ENCODE peak calls at places on chromosomes 16 and 17, in four cellular contexts. One of them, this sample, is unnamed.

GRCh38 chr16:70805787-70806186 is 4.8 kb upstream of the VAC14 start:
- DNase-seq in A549: no peak
- DNase-seq in WTC11: no peak
- DNase-seq in GM12878: no peak
- DNase-seq in this sample: no peak

GRCh38 chr16:51132484-51132883 is 18.6 kb downstream of the SALL1 start:
- DNase-seq in A549: no peak
- DNase-seq in WTC11: no peak
- DNase-seq in GM12878: no peak
- DNase-seq in this sample: no peak

GRCh38 chr16:80948886-80949502 is 57.7 kb downstream of the CMC2 start:
- DNase-seq in A549: no peak
- DNase-seq in WTC11: peak
- DNase-seq in GM12878: no peak
- DNase-seq in this sample: peak

GRCh38 chr17:6353161-6353560 is 81.8 kb downstream of the AIPL1 start:
- DNase-seq in A549: no peak
- DNase-seq in WTC11: no peak
- DNase-seq in GM12878: no peak
- DNase-seq in this sample: no peak

GRCh38 chr17:57343717-57344116 is 87.4 kb downstream of the MSI2 start:
- DNase-seq in A549: no peak
- DNase-seq in WTC11: no peak
- DNase-seq in GM12878: no peak
- DNase-seq in this sample: no peak

GRCh38 chr17:7676533-7676932 is 10.8 kb downstream of the TP53 start:
- DNase-seq in A549: no peak
- DNase-seq in WTC11: peak
- DNase-seq in GM12878: no peak
- DNase-seq in this sample: no peak

GRCh38 chr17:80021600-80021999 is 14.1 kb downstream of the TBC1D16 start:
- DNase-seq in A549: no peak
- DNase-seq in WTC11: no peak
- DNase-seq in GM12878: no peak
- DNase-seq in this sample: no peak

GRCh38 chr17:6894206-6894528 is 62.6 kb upstream of the TEKT1 start:
- DNase-seq in A549: no peak
- DNase-seq in WTC11: peak
- DNase-seq in GM12878: no peak
- DNase-seq in this sample: no peak

GRCh38 chr17:12078791-12079190 is 58.1 kb downstream of the MAP2K4 start:
- DNase-seq in A549: no peak
- DNase-seq in WTC11: no peak
- DNase-seq in GM12878: no peak
- DNase-seq in this sample: no peak
- TF ChIP-seq MAX in A549: no peak
- TF ChIP-seq MAX in WTC11: no peak
- TF ChIP-seq MAX in GM12878: no peak
- TF ChIP-seq MAX in this sample: no peak

GRCh38 chr16:74309789-74310781 is 13.5 kb downstream of the PSMD7 start:
- DNase-seq in A549: peak
- DNase-seq in WTC11: no peak
- DNase-seq in GM12878: no peak
- DNase-seq in this sample: peak

GRCh38 chr16:74305286-74305685 is 8.7 kb downstream of the PSMD7 start:
- DNase-seq in A549: no peak
- DNase-seq in WTC11: no peak
- DNase-seq in GM12878: no peak
- DNase-seq in this sample: no peak

GRCh38 chr16:74305978-74306784 is 9.6 kb downstream of the PSMD7 start:
- DNase-seq in A549: no peak
- DNase-seq in WTC11: no peak
- DNase-seq in GM12878: no peak
- DNase-seq in this sample: no peak

GRCh38 chr16:74304835-74305176 is 8.2 kb downstream of the PSMD7 start:
- DNase-seq in A549: no peak
- DNase-seq in WTC11: no peak
- DNase-seq in GM12878: no peak
- DNase-seq in this sample: no peak

DNA sequence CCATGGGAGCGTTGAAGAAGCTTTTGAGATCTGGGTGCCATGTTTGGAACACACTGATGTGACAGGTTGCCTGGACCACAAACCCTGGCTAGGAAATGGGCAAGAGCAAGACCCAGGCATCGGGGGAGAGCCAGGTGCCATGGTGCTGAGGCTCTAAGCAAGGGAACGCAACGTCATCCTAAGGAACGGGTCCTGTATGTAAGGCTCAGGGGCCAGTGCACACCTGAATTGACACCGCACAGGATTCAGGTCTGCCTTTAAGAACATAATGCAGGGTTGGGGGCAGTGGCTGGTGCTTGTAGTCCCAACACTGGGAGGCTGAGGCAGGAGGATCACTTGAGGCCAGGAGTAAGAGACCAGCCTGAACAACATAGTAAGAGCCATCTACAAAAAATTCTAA is 10.8 kb downstream of the PSMD7 start:
- DNase-seq in A549: no peak
- DNase-seq in WTC11: no peak
- DNase-seq in GM12878: no peak
- DNase-seq in this sample: no peak
- TF ChIP-seq CTCF in A549: no peak
- TF ChIP-seq CTCF in WTC11: no peak
- TF ChIP-seq CTCF in GM12878: no peak
- TF ChIP-seq CTCF in this sample: no peak

DNA sequence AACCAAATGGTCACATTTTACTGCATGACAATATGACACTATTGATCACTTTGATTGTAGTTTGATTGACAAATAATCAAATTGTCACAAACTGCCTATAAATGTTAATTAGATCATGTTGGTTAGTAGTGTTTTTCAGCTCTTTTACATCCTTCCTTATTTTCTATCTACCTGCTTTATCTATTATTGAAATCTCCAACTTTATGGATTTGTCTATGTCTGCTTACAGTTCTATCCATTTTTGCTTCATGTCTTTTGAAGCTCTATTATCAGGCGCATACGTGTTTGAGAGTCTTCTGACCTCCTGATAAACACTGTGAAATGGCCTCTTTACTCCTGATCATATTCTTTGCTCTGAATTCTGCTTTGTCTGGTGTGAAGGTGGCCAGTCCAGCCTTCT is 83.2 kb upstream of the GNG13 start:
- DNase-seq in A549: no peak
- DNase-seq in WTC11: no peak
- DNase-seq in GM12878: no peak
- DNase-seq in this sample: no peak
- TF ChIP-seq MAX in A549: no peak
- TF ChIP-seq MAX in WTC11: no peak
- TF ChIP-seq MAX in GM12878: no peak
- TF ChIP-seq MAX in this sample: no peak

DNA sequence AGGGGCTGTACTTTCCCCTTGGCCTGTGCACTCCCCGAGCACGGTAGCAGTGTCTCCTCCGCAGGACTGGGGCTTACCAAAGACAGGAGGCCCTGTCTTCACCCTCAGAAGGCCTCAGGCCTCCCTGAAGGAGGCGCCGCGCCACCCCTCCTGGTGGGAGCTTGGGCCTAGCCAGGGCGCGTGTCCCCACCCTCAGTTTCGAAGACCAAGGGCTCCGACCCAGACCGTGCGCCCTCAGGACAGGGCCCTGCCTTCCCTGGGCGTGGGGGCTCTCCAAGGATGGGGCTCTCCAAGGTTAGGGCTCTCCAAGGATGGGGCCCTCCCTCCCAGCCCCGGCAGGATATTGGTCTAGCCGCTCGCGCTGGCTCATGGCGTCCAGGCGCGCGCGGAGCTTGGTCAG is 11.8 kb downstream of the PLCD3 start:
- DNase-seq in A549: no peak
- DNase-seq in WTC11: no peak
- DNase-seq in GM12878: no peak
- DNase-seq in this sample: no peak
- TF ChIP-seq CTCF in A549: no peak
- TF ChIP-seq CTCF in WTC11: no peak
- TF ChIP-seq CTCF in GM12878: no peak
- TF ChIP-seq CTCF in this sample: no peak

GRCh38 chr16:275041-275621 is 613 bp downstream of the RGS11 start:
- DNase-seq in A549: no peak
- DNase-seq in WTC11: peak
- DNase-seq in GM12878: no peak
- DNase-seq in this sample: no peak
- TF ChIP-seq MAX in A549: peak
- TF ChIP-seq MAX in WTC11: no peak
- TF ChIP-seq MAX in GM12878: no peak
- TF ChIP-seq MAX in this sample: no peak

GRCh38 chr17:70078994-70079531 is 4.0 kb downstream of the KCNJ16 start:
- DNase-seq in A549: no peak
- DNase-seq in WTC11: no peak
- DNase-seq in GM12878: no peak
- DNase-seq in this sample: no peak
- TF ChIP-seq CTCF in A549: no peak
- TF ChIP-seq CTCF in WTC11: no peak
- TF ChIP-seq CTCF in GM12878: no peak
- TF ChIP-seq CTCF in this sample: no peak

GRCh38 chr17:34305061-34305460 is 14.2 kb upstream of the CCL8 start:
- DNase-seq in A549: no peak
- DNase-seq in WTC11: no peak
- DNase-seq in GM12878: no peak
- DNase-seq in this sample: no peak

GRCh38 chr17:34305606-34306005 is 13.6 kb upstream of the CCL8 start:
- DNase-seq in A549: no peak
- DNase-seq in WTC11: no peak
- DNase-seq in GM12878: no peak
- DNase-seq in this sample: no peak

GRCh38 chr17:34308376-34308775 is 10.9 kb upstream of the CCL8 start:
- DNase-seq in A549: no peak
- DNase-seq in WTC11: no peak
- DNase-seq in GM12878: no peak
- DNase-seq in this sample: no peak

GRCh38 chr17:34306466-34306865 is 12.8 kb upstream of the CCL8 start:
- DNase-seq in A549: peak
- DNase-seq in WTC11: peak
- DNase-seq in GM12878: no peak
- DNase-seq in this sample: peak

DNA sequence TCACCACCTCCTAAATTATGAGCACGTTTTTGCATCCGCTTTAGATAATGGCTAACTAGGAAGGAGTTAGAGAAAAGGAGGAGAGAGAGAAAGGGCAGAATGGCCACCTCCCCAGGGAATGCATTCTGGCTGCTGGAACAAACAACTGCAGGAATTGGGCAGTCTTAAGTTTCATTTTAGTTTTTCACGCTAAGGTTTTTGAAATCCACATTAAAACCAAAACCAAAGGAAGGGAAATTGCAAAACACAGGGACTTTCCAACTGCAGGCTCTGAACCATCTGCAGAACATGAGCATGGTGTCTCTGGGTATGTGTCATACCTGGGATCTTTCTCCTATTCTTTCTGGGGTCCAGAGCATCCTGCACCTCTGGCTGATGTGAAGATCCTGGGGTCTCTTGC is 12.1 kb upstream of the CCL8 start:
- DNase-seq in A549: no peak
- DNase-seq in WTC11: no peak
- DNase-seq in GM12878: no peak
- DNase-seq in this sample: peak
- TF ChIP-seq MAX in A549: no peak
- TF ChIP-seq MAX in WTC11: no peak
- TF ChIP-seq MAX in GM12878: no peak
- TF ChIP-seq MAX in this sample: no peak

GRCh38 chr17:76103274-76104139 is at the start of gene EXOC7:
- DNase-seq in A549: peak
- DNase-seq in WTC11: peak
- DNase-seq in GM12878: peak
- DNase-seq in this sample: peak
- TF ChIP-seq CTCF in A549: no peak
- TF ChIP-seq CTCF in WTC11: no peak
- TF ChIP-seq CTCF in GM12878: no peak
- TF ChIP-seq CTCF in this sample: no peak

GRCh38 chr17:17729620-17730249 is 48.5 kb downstream of the RAI1 start:
- DNase-seq in A549: peak
- DNase-seq in WTC11: peak
- DNase-seq in GM12878: no peak
- DNase-seq in this sample: peak
- TF ChIP-seq MAX in A549: no peak
- TF ChIP-seq MAX in WTC11: no peak
- TF ChIP-seq MAX in GM12878: no peak
- TF ChIP-seq MAX in this sample: no peak

DNA sequence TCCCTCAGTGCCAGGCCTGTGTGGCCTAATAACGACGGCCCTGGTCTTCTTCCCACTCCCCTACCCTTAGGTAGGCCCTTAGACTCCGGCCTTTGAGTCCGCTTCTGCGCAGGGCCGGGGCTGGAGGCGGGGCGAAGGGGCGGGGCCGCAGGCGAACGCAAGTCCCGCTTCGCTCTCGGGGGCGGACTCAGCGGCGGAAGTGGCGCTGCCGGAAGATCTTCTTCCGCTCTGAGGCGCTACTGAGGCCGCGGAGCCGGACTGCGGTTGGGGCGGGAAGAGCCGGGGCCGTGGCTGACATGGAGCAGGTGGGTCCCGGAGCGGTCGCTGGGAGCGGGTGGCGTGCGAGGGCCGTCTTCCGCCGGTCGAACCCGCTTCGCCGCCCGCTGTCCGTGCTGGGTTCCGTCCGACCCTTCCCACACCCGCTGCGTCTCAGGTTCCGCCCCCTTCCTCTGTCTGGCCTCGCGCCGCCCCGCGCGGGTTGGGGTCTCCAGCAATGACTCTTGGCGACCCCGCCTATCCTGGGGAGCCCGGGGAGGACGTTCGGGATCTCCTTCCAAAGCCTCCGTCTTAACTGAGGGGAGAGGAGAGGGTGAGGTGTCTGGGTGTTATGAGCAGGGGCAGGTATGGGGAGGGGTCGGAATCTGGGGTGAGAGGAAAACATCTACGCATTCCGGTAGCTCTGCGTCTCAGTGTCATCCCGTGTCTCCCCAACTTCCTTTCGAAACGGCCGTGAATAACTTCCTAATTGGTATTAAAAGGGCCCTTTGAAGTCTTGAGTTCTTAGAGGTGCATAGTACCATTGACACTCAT is at the start of gene STARD3:
- DNase-seq in A549: peak
- DNase-seq in WTC11: peak
- DNase-seq in GM12878: no peak
- DNase-seq in this sample: peak
- TF ChIP-seq CTCF in A549: peak
- TF ChIP-seq CTCF in WTC11: no peak
- TF ChIP-seq CTCF in GM12878: no peak
- TF ChIP-seq CTCF in this sample: no peak

This sample was measured in NB4.